ENCODE peak calls at places on chromosome 2, in four cellular contexts. X is DMS53, R is activated T-cell treated with anti-CD3 and anti-CD28 coated beads for 1 hour, O is NCI-H510A. D is an unnamed sample.

GRCh38 chr2:238724728-238725127 is 123.2 kb upstream of the TWIST2 start:
- DNase-seq in X (no peak), R (no peak), O (no peak), D (no peak)

GRCh38 chr2:44688442-44689124 is 252.9 kb upstream of the SIX3 start:
- DNase-seq in X (no peak), R (no peak), O (no peak), D (no peak)

GRCh38 chr2:234363647-234364294 is 133.1 kb downstream of the ARL4C start:
- DNase-seq in X (peak), R (no peak), O (no peak), D (no peak)

GRCh38 chr2:152761171-152761570 is 42.8 kb downstream of the ARL6IP6 start:
- DNase-seq in X (no peak), R (no peak), O (no peak), D (no peak)

GRCh38 chr2:143383016-143383415 is 253.8 kb downstream of the ARHGAP15 start:
- DNase-seq in X (no peak), R (no peak), O (no peak), D (no peak)

GRCh38 chr2:150479075-150479915 is 8.2 kb downstream of the RND3 start:
- DNase-seq in X (no peak), R (no peak), O (no peak), D (no peak)

GRCh38 chr2:174645316-174645715 is 47.7 kb upstream of the WIPF1 start:
- DNase-seq in X (no peak), R (no peak), O (no peak), D (no peak)

GRCh38 chr2:98020516-98020915 is 24.8 kb upstream of the TMEM131 start:
- DNase-seq in X (no peak), R (no peak), O (no peak), D (no peak)